ENCODE peak calls at places on chromosomes 1 and 21, in ten cellular contexts. X, B, F, Y, D, E, S, Q, J and T are unnamed samples.

GRCh38 chr1:184945678-184946412 is 28.5 kb downstream of the NIBAN1 start:
- DNase-seq in X (no peak), B (peak), F (no peak), Y (no peak), D (peak), E (no peak), S (peak), Q (no peak), J (no peak), T (no peak)

GRCh38 chr1:63835075-63835633 is 61.3 kb downstream of the ROR1 start:
- DNase-seq in X (no peak), B (no peak), F (no peak), Y (no peak), D (peak), E (no peak), S (no peak), Q (no peak), J (no peak), T (no peak)

GRCh38 chr1:170732262-170732595 is 68.3 kb downstream of the PRRX1 start:
- DNase-seq in X (no peak), B (no peak), F (no peak), Y (no peak), D (peak), E (no peak), S (no peak), Q (no peak), J (no peak), T (no peak)

GRCh38 chr1:40780678-40781613 is 2.6 kb upstream of the KCNQ4 start:
- DNase-seq in X (no peak), B (no peak), F (no peak), Y (no peak), D (no peak), E (no peak), S (no peak), Q (no peak), J (no peak), T (no peak)

GRCh38 chr1:183711691-183712401 is 58.7 kb upstream of the APOBEC4 start:
- DNase-seq in X (no peak), B (no peak), F (no peak), Y (no peak), D (peak), E (no peak), S (no peak), Q (peak), J (no peak), T (no peak)

GRCh38 chr1:20983297-20983889 is 193.3 kb downstream of the EIF4G3 start:
- DNase-seq in X (no peak), B (no peak), F (no peak), Y (no peak), D (no peak), E (no peak), S (no peak), Q (no peak), J (no peak), T (no peak)

GRCh38 chr1:206106328-206107167 is 10.6 kb downstream of the AVPR1B start:
- DNase-seq in X (peak), B (peak), F (peak), Y (peak), D (peak), E (peak), S (peak), Q (peak), J (peak), T (peak)

GRCh38 chr21:21029159-21029558 is 30.9 kb downstream of the NCAM2 start:
- DNase-seq in X (no peak), B (no peak), F (no peak), Y (no peak), D (peak), E (no peak), S (no peak), Q (no peak), J (no peak), T (no peak)

GRCh38 chr1:67308136-67308535 is 463 bp downstream of the IL12RB2 start:
- DNase-seq in X (no peak), B (no peak), F (peak), Y (no peak), D (no peak), E (no peak), S (no peak), Q (no peak), J (no peak), T (no peak)

GRCh38 chr1:56584910-56585528 is 5.7 kb upstream of the PLPP3 start:
- DNase-seq in X (no peak), B (peak), F (peak), Y (peak), D (peak), E (peak), S (peak), Q (no peak), J (no peak), T (peak)

GRCh38 chr1:31666290-31666963 is 21.8 kb upstream of the PEF1 start:
- DNase-seq in X (no peak), B (no peak), F (peak), Y (no peak), D (peak), E (peak), S (no peak), Q (no peak), J (peak), T (no peak)

GRCh38 chr1:25550155-25550506 is 6.7 kb downstream of the LDLRAP1 start:
- DNase-seq in X (no peak), B (no peak), F (no peak), Y (no peak), D (peak), E (no peak), S (no peak), Q (no peak), J (no peak), T (no peak)

GRCh38 chr21:33950425-33951079 is 34.9 kb upstream of the ATP5PO start:
- DNase-seq in X (no peak), B (no peak), F (no peak), Y (no peak), D (no peak), E (no peak), S (no peak), Q (no peak), J (no peak), T (no peak)

DNA sequence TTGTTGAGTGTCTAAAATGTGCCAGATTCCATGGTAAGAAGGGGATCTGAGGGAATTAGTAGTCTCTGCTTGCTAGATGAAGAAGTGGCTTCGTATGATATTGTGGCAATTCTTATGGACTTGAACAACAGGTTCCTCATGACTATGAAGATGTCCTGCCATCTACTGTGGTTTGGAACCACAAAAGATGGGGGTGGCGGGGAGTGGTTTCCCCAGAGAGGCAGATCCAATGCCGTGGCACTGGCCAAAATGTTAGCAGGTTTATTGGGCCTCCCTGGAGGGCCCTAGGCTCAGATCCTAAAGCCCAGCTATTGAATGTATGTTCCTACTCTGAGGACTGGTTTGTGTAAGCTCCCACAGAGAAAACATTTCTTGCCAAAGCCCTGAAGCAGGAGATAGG is 120.8 kb downstream of the RGS2 start:
- DNase-seq in X (no peak), B (no peak), F (no peak), Y (no peak), D (no peak), E (no peak), S (no peak), Q (no peak), J (no peak), T (no peak)
- TF ChIP-seq CTCF in X (no peak), B (no peak), F (no peak), Y (no peak), D (no peak), E (no peak), S (no peak), Q (no peak), J (no peak), T (no peak)

GRCh38 chr1:113812661-113813135 is 422 bp upstream of the RSBN1 start:
- DNase-seq in X (no peak), B (peak), F (no peak), Y (no peak), D (no peak), E (no peak), S (peak), Q (peak), J (no peak), T (no peak)
- TF ChIP-seq CTCF in X (no peak), B (no peak), F (no peak), Y (no peak), D (no peak), E (no peak), S (no peak), Q (no peak), J (no peak), T (peak)

GRCh38 chr1:197526736-197527371 is 248.4 kb downstream of the DENND1B start:
- DNase-seq in X (no peak), B (peak), F (no peak), Y (no peak), D (peak), E (no peak), S (peak), Q (no peak), J (no peak), T (no peak)
- TF ChIP-seq CTCF in X (peak), B (peak), F (peak), Y (peak), D (peak), E (peak), S (peak), Q (peak), J (peak), T (peak)

GRCh38 chr1:112731451-112731850 is 16.3 kb upstream of the PPM1J start:
- DNase-seq in X (no peak), B (no peak), F (no peak), Y (no peak), D (no peak), E (no peak), S (no peak), Q (no peak), J (no peak), T (no peak)

GRCh38 chr1:112729909-112730308 is 14.8 kb upstream of the PPM1J start:
- DNase-seq in X (no peak), B (no peak), F (no peak), Y (no peak), D (no peak), E (no peak), S (no peak), Q (no peak), J (no peak), T (no peak)

GRCh38 chr1:112737573-112737972 is 22.4 kb upstream of the PPM1J start:
- DNase-seq in X (no peak), B (no peak), F (no peak), Y (no peak), D (no peak), E (no peak), S (no peak), Q (no peak), J (no peak), T (no peak)

GRCh38 chr1:112735752-112736151 is 20.6 kb upstream of the PPM1J start:
- DNase-seq in X (no peak), B (no peak), F (no peak), Y (no peak), D (peak), E (no peak), S (no peak), Q (no peak), J (no peak), T (no peak)
- TF ChIP-seq CTCF in X (no peak), B (no peak), F (no peak), Y (no peak), D (no peak), E (no peak), S (no peak), Q (no peak), J (no peak), T (no peak)

GRCh38 chr21:43306391-43306790 is 120.5 kb downstream of the SIK1 start:
- DNase-seq in X (no peak), B (no peak), F (no peak), Y (no peak), D (no peak), E (no peak), S (no peak), Q (no peak), J (peak), T (no peak)
- TF ChIP-seq CTCF in X (no peak), B (no peak), F (no peak), Y (no peak), D (no peak), E (no peak), S (no peak), Q (no peak), J (no peak), T (no peak)

DNA sequence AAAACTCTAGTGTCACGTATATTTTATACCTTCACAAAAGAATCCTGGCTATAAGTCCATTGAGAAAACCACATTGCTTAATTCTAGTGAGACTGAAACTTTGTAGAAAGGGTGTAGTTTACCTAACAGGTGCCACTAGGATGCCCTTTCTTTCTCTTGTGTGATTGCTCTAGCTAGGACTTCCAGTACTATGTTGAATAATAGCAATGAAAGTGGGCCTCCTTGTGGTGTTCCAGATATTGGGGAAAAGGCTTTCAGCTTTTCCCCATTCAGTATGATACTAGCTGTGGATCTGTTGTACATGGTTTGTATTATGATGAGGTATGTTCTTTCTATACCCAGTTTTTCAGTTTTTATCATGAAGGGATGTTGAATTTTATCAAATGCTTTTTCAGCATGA is 39.7 kb upstream of the CHODL start:
- DNase-seq in X (no peak), B (no peak), F (no peak), Y (no peak), D (no peak), E (no peak), S (no peak), Q (no peak), J (no peak), T (no peak)
- TF ChIP-seq CTCF in X (no peak), B (no peak), F (peak), Y (no peak), D (no peak), E (no peak), S (no peak), Q (no peak), J (no peak), T (no peak)

DNA sequence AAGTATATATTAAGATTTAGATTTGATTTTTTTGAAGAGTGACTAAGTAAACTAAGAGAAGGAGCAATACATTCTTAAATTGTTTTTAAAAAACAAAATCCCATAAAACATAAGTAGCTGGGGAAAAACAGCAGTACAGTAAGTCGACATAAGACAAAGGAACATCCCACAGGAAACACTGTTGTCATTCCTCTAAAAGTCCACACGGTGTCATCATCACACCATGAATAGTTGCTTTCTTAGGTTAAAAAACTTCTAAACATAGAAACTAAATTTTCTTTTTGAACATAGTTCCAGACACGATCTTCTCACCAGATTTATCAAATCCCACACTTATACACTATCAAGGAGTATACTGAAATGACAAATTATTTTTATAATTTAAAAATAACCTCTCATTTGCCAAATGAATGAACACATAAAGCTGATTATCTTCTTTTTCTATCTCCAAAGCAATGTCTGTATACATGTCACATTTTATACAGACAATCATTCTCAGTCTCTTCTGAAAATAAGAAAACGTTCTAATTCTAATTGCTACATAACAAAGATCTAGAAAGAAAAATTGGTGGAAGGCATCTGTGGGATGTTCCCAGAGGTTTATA is 15.8 kb downstream of the ODF2L start:
- DNase-seq in X (peak), B (peak), F (no peak), Y (no peak), D (peak), E (no peak), S (peak), Q (no peak), J (no peak), T (no peak)
- TF ChIP-seq CTCF in X (peak), B (peak), F (peak), Y (peak), D (peak), E (no peak), S (peak), Q (peak), J (peak), T (peak)